ENCODE peak calls at places on chromosome 21, in five cellular contexts. J is AG10803, T is OCI-LY7, B is choroid plexus epithelial cell, V is mucosa of descending colon. Q is an unnamed sample.

GRCh38 chr21:42581676-42582371 is 68.2 kb downstream of the SLC37A1 start:
- DNase-seq in J (no peak), T (no peak), B (no peak), V (no peak), Q (no peak)

GRCh38 chr21:42622284-42622683 is 31.1 kb upstream of the PDE9A start:
- DNase-seq in J (no peak), T (no peak), B (no peak), V (no peak), Q (no peak)

GRCh38 chr21:44596068-44596725 is 3.9 kb upstream of the KRTAP10-6 start:
- DNase-seq in J (peak), T (no peak), B (no peak), V (no peak), Q (no peak)

GRCh38 chr21:14862794-14863720 is 201.7 kb downstream of the NRIP1 start:
- DNase-seq in J (no peak), T (peak), B (peak), V (no peak), Q (peak)

GRCh38 chr21:29299906-29300546 is 1.3 kb downstream of the BACH1 start:
- DNase-seq in J (peak), T (peak), B (peak), V (peak), Q (peak)

GRCh38 chr21:27555996-27556395 is 589.1 kb upstream of the ADAMTS5 start:
- DNase-seq in J (peak), T (no peak), B (peak), V (no peak), Q (peak)

GRCh38 chr21:43644609-43645008 is 14.7 kb downstream of the HSF2BP start:
- DNase-seq in J (peak), T (no peak), B (peak), V (no peak), Q (peak)

GRCh38 chr21:28944296-28944695 is 48.4 kb downstream of the LTN1 start:
- DNase-seq in J (peak), T (no peak), B (peak), V (no peak), Q (peak)

GRCh38 chr21:44709426-44710293 is 1.7 kb downstream of the TSPEAR start:
- DNase-seq in J (no peak), T (no peak), B (peak), V (no peak), Q (no peak)

GRCh38 chr21:37984416-37984815 is 68.2 kb upstream of the KCNJ6 start:
- DNase-seq in J (no peak), T (no peak), B (no peak), V (no peak), Q (no peak)

GRCh38 chr21:40270134-40270533 is 402.9 kb downstream of the PCP4 start:
- DNase-seq in J (no peak), T (no peak), B (no peak), V (no peak), Q (no peak)

GRCh38 chr21:37873655-37874054 is 42.6 kb downstream of the KCNJ6 start:
- DNase-seq in J (no peak), T (no peak), B (peak), V (no peak), Q (peak)

GRCh38 chr21:31873696-31874599 is 1.1 kb downstream of the HUNK start:
- DNase-seq in J (peak), T (peak), B (peak), V (peak), Q (no peak)

GRCh38 chr21:44434568-44434925 is 20.8 kb upstream of the LRRC3 start:
- DNase-seq in J (no peak), T (no peak), B (no peak), V (no peak), Q (no peak)

GRCh38 chr21:42289926-42290325 is 25.3 kb downstream of the TFF3 start:
- DNase-seq in J (no peak), T (no peak), B (no peak), V (peak), Q (no peak)

GRCh38 chr21:15406791-15407190 is 323.0 kb upstream of the USP25 start:
- DNase-seq in J (no peak), T (no peak), B (no peak), V (no peak), Q (no peak)

GRCh38 chr21:27580276-27580675 is 613.4 kb upstream of the ADAMTS5 start:
- DNase-seq in J (no peak), T (no peak), B (peak), V (no peak), Q (peak)

GRCh38 chr21:26522704-26523103 is 50.4 kb downstream of the CYYR1 start:
- DNase-seq in J (no peak), T (no peak), B (no peak), V (no peak), Q (no peak)

GRCh38 chr21:31008355-31008754 is 29.9 kb downstream of the KRTAP19-8 start:
- DNase-seq in J (no peak), T (no peak), B (no peak), V (no peak), Q (no peak)

GRCh38 chr21:43728467-43729390 is 9.8 kb downstream of the PDXK start:
- DNase-seq in J (peak), T (peak), B (peak), V (peak), Q (peak)

GRCh38 chr21:31459457-31459856 is 115.4 kb upstream of the TIAM1 start:
- DNase-seq in J (no peak), T (no peak), B (no peak), V (no peak), Q (no peak)

GRCh38 chr21:28419110-28419509 is 573.6 kb downstream of the LTN1 start:
- DNase-seq in J (peak), T (no peak), B (peak), V (no peak), Q (peak)

GRCh38 chr21:29166853-29167252 is 36.4 kb downstream of the MAP3K7CL start:
- DNase-seq in J (no peak), T (no peak), B (no peak), V (no peak), Q (no peak)

GRCh38 chr21:41810597-41810932 is 43.7 kb upstream of the RIPK4 start:
- DNase-seq in J (no peak), T (no peak), B (no peak), V (no peak), Q (no peak)

GRCh38 chr21:25485914-25486313 is 121.4 kb downstream of the MRPL39 start:
- DNase-seq in J (no peak), T (no peak), B (no peak), V (no peak), Q (no peak)
- H3K4me3 ChIP-seq in J (no peak), T (no peak), B (no peak), V (no peak), Q (no peak)

GRCh38 chr21:34513109-34513675 is 1.2 kb upstream of the KCNE1 start:
- DNase-seq in J (no peak), T (no peak), B (no peak), V (no peak), Q (peak)

GRCh38 chr21:34511154-34511553 is 856 bp downstream of the KCNE1 start:
- DNase-seq in J (peak), T (no peak), B (no peak), V (no peak), Q (no peak)

GRCh38 chr21:34510148-34511142 is 1.6 kb downstream of the KCNE1 start:
- DNase-seq in J (peak), T (peak), B (peak), V (peak), Q (peak)

GRCh38 chr21:34511787-34512451 is at the start of gene KCNE1:
- DNase-seq in J (peak), T (no peak), B (peak), V (peak), Q (peak)

GRCh38 chr21:34509151-34509550 is 2.9 kb downstream of the KCNE1 start:
- DNase-seq in J (no peak), T (no peak), B (no peak), V (no peak), Q (no peak)
- TF ChIP-seq CTCF in J (peak), T (no peak), B (peak), V (no peak), Q (peak)

DNA sequence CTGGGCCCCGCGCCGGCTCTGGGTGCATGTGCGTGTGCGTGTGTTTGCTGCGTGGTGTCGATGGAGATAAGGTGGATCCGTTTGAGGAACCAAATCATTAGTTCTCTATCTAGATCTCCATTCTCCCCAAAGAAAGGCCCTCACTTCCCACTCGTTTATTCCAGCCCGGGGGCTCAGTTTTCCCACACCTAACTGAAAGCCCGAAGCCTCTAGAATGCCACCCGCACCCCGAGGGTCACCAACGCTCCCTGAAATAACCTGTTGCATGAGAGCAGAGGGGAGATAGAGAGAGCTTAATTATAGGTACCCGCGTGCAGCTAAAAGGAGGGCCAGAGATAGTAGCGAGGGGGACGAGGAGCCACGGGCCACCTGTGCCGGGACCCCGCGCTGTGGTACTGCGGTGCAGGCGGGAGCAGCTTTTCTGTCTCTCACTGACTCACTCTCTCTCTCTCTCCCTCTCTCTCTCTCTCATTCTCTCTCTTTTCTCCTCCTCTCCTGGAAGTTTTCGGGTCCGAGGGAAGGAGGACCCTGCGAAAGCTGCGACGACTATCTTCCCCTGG is 644 bp downstream of the OLIG2 start:
- DNase-seq in J (no peak), T (no peak), B (no peak), V (no peak), Q (no peak)
- H3K4me3 ChIP-seq in J (no peak), T (no peak), B (no peak), V (no peak), Q (no peak)

DNA sequence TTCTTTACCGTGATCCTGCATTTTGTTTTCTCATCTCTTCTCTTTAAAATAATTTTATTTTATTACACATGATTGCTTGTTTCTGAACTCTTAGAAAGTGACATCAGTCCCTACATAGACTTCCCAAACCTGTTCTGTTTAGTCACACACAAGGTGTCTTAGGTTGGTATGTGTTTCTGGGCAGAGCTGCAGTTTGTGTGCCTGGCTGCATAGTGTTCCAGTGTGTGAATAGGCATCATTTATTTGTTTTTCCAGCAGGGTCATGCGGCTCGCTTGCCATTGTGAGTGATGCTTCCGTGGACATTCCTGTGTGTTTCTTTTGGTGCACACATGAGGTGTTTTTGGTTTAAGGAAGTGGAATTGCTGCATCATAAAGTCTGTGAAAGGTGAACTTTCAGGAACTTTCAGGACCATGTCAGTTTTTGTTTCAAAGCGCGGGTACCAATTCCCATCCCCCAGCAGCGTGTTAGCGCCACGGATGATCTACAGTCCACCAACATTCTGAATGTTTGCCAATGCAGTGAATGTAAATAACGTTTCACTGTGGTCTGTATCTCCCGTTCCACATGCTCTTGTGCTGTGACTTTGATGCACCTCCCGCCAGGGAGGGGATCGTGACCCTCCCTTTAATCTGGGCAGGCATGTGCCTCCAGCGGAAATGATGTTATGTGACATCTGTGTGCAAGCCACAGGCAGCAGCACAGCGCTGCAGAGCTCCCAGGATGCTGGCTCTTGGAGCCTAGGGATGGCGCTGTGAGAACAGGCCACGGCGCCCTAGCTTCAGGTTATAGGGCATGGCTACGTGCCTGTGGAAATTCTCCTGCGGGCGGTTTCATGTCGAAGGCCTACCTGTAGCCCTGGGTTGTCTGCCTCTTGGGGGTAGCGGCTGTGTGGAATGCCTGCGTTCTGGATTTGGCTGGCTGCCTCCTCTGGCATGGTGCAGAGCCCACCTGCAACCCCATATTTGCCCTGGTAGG is 144.6 kb upstream of the COL6A1 start:
- DNase-seq in J (no peak), T (no peak), B (peak), V (no peak), Q (no peak)
- TF ChIP-seq CTCF in J (no peak), T (no peak), B (peak), V (no peak), Q (no peak)

GRCh38 chr21:34986561-34987533 is 62.3 kb downstream of the RUNX1 start:
- DNase-seq in J (peak), T (no peak), B (peak), V (no peak), Q (peak)

GRCh38 chr21:34987673-34988072 is 61.4 kb downstream of the RUNX1 start:
- DNase-seq in J (no peak), T (no peak), B (peak), V (no peak), Q (no peak)

GRCh38 chr21:34988625-34989024 is 60.5 kb downstream of the RUNX1 start:
- DNase-seq in J (no peak), T (no peak), B (no peak), V (no peak), Q (no peak)

GRCh38 chr21:34989337-34990151 is 59.6 kb downstream of the RUNX1 start:
- DNase-seq in J (no peak), T (no peak), B (peak), V (no peak), Q (no peak)

DNA sequence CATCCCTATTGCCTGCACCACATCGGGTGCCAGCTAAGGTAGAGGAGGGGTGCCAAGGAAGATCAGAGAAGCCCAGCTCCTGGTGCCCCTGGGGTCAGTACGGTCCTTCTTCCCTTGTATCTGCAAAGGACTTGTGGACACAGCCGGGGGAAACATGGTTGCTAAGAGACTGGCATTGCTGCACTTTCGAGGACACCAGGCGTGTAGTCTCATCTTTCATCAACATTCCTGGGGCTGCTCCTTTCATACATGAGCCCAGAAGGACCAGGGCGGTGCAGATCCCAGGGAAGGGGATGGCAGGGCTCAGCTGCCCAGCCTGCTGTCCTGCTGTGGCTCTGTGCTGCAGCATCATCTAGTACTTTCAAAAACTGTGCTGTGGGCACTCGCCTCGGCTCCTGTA is 61.0 kb downstream of the RUNX1 start:
- DNase-seq in J (peak), T (no peak), B (peak), V (no peak), Q (no peak)
- H3K4me3 ChIP-seq in J (no peak), T (no peak), B (no peak), V (no peak), Q (no peak)